ENCODE peak calls at places on chromosomes 7 and 10, in ten cellular contexts. One of them, this sample, is unnamed.

GRCh38 chr10:34655286-34656170 is 159.6 kb downstream of the PARD3 start:
- DNase-seq in CD8-positive, alpha-beta T cell: no peak
- DNase-seq in colonic mucosa: peak
- DNase-seq in Caco-2: peak
- DNase-seq in dorsolateral prefrontal cortex: no peak
- DNase-seq in tibial nerve: peak
- DNase-seq in endodermal cell: peak
- DNase-seq in heart left ventricle: no peak
- DNase-seq in brain microvascular endothelial cell: peak
- DNase-seq in cardiac fibroblast: peak
- DNase-seq in this sample: peak

GRCh38 chr10:104784452-104784851 is 143.4 kb downstream of the SORCS3 start:
- DNase-seq in CD8-positive, alpha-beta T cell: no peak
- DNase-seq in colonic mucosa: no peak
- DNase-seq in Caco-2: no peak
- DNase-seq in dorsolateral prefrontal cortex: no peak
- DNase-seq in tibial nerve: no peak
- DNase-seq in endodermal cell: no peak
- DNase-seq in heart left ventricle: no peak
- DNase-seq in brain microvascular endothelial cell: no peak
- DNase-seq in cardiac fibroblast: no peak
- DNase-seq in this sample: no peak

GRCh38 chr7:99440195-99440594 is 1.5 kb downstream of the CPSF4 start:
- DNase-seq in CD8-positive, alpha-beta T cell: no peak
- DNase-seq in colonic mucosa: no peak
- DNase-seq in Caco-2: no peak
- DNase-seq in dorsolateral prefrontal cortex: no peak
- DNase-seq in tibial nerve: no peak
- DNase-seq in endodermal cell: no peak
- DNase-seq in heart left ventricle: no peak
- DNase-seq in brain microvascular endothelial cell: no peak
- DNase-seq in cardiac fibroblast: peak
- DNase-seq in this sample: no peak

GRCh38 chr7:2612445-2613112 is 19.2 kb upstream of the TTYH3 start:
- DNase-seq in CD8-positive, alpha-beta T cell: no peak
- DNase-seq in colonic mucosa: peak
- DNase-seq in Caco-2: peak
- DNase-seq in dorsolateral prefrontal cortex: no peak
- DNase-seq in tibial nerve: no peak
- DNase-seq in endodermal cell: peak
- DNase-seq in heart left ventricle: no peak
- DNase-seq in brain microvascular endothelial cell: no peak
- DNase-seq in cardiac fibroblast: no peak
- DNase-seq in this sample: no peak

GRCh38 chr10:3755440-3756359 is 29.3 kb downstream of the KLF6 start:
- DNase-seq in CD8-positive, alpha-beta T cell: no peak
- DNase-seq in colonic mucosa: no peak
- DNase-seq in Caco-2: peak
- DNase-seq in dorsolateral prefrontal cortex: no peak
- DNase-seq in tibial nerve: peak
- DNase-seq in endodermal cell: peak
- DNase-seq in heart left ventricle: peak
- DNase-seq in brain microvascular endothelial cell: peak
- DNase-seq in cardiac fibroblast: peak
- DNase-seq in this sample: no peak

GRCh38 chr7:45240187-45240776 is 82.7 kb downstream of the RAMP3 start:
- DNase-seq in CD8-positive, alpha-beta T cell: no peak
- DNase-seq in colonic mucosa: no peak
- DNase-seq in Caco-2: no peak
- DNase-seq in dorsolateral prefrontal cortex: no peak
- DNase-seq in tibial nerve: no peak
- DNase-seq in endodermal cell: no peak
- DNase-seq in heart left ventricle: peak
- DNase-seq in brain microvascular endothelial cell: no peak
- DNase-seq in cardiac fibroblast: no peak
- DNase-seq in this sample: no peak

GRCh38 chr10:116170815-116171250 is 102.2 kb downstream of the GFRA1 start:
- DNase-seq in CD8-positive, alpha-beta T cell: no peak
- DNase-seq in colonic mucosa: no peak
- DNase-seq in Caco-2: no peak
- DNase-seq in dorsolateral prefrontal cortex: no peak
- DNase-seq in tibial nerve: no peak
- DNase-seq in endodermal cell: no peak
- DNase-seq in heart left ventricle: no peak
- DNase-seq in brain microvascular endothelial cell: peak
- DNase-seq in cardiac fibroblast: peak
- DNase-seq in this sample: no peak

GRCh38 chr10:106401161-106401560 is 763.3 kb downstream of the SORCS1 start:
- DNase-seq in CD8-positive, alpha-beta T cell: no peak
- DNase-seq in colonic mucosa: no peak
- DNase-seq in Caco-2: no peak
- DNase-seq in dorsolateral prefrontal cortex: no peak
- DNase-seq in tibial nerve: no peak
- DNase-seq in endodermal cell: no peak
- DNase-seq in heart left ventricle: no peak
- DNase-seq in brain microvascular endothelial cell: no peak
- DNase-seq in cardiac fibroblast: peak
- DNase-seq in this sample: no peak

GRCh38 chr7:107946451-107946850 is 55.5 kb downstream of the DLD start:
- DNase-seq in CD8-positive, alpha-beta T cell: no peak
- DNase-seq in colonic mucosa: no peak
- DNase-seq in Caco-2: no peak
- DNase-seq in dorsolateral prefrontal cortex: no peak
- DNase-seq in tibial nerve: no peak
- DNase-seq in endodermal cell: no peak
- DNase-seq in heart left ventricle: no peak
- DNase-seq in brain microvascular endothelial cell: peak
- DNase-seq in cardiac fibroblast: no peak
- DNase-seq in this sample: no peak

GRCh38 chr7:132251327-132251659 is 325.0 kb downstream of the PLXNA4 start:
- DNase-seq in CD8-positive, alpha-beta T cell: no peak
- DNase-seq in colonic mucosa: peak
- DNase-seq in Caco-2: peak
- DNase-seq in dorsolateral prefrontal cortex: peak
- DNase-seq in tibial nerve: peak
- DNase-seq in endodermal cell: peak
- DNase-seq in heart left ventricle: peak
- DNase-seq in brain microvascular endothelial cell: no peak
- DNase-seq in cardiac fibroblast: peak
- DNase-seq in this sample: peak

GRCh38 chr7:16925609-16926008 is 43.8 kb upstream of the AGR3 start:
- DNase-seq in CD8-positive, alpha-beta T cell: no peak
- DNase-seq in colonic mucosa: no peak
- DNase-seq in Caco-2: no peak
- DNase-seq in dorsolateral prefrontal cortex: no peak
- DNase-seq in tibial nerve: no peak
- DNase-seq in endodermal cell: no peak
- DNase-seq in heart left ventricle: no peak
- DNase-seq in brain microvascular endothelial cell: no peak
- DNase-seq in cardiac fibroblast: no peak
- DNase-seq in this sample: no peak

GRCh38 chr7:16929146-16929762 is 47.5 kb upstream of the AGR3 start:
- DNase-seq in CD8-positive, alpha-beta T cell: no peak
- DNase-seq in colonic mucosa: no peak
- DNase-seq in Caco-2: no peak
- DNase-seq in dorsolateral prefrontal cortex: no peak
- DNase-seq in tibial nerve: no peak
- DNase-seq in endodermal cell: no peak
- DNase-seq in heart left ventricle: no peak
- DNase-seq in brain microvascular endothelial cell: no peak
- DNase-seq in cardiac fibroblast: no peak
- DNase-seq in this sample: no peak

GRCh38 chr7:16923019-16923418 is 41.2 kb upstream of the AGR3 start:
- DNase-seq in CD8-positive, alpha-beta T cell: no peak
- DNase-seq in colonic mucosa: no peak
- DNase-seq in Caco-2: no peak
- DNase-seq in dorsolateral prefrontal cortex: no peak
- DNase-seq in tibial nerve: no peak
- DNase-seq in endodermal cell: no peak
- DNase-seq in heart left ventricle: no peak
- DNase-seq in brain microvascular endothelial cell: no peak
- DNase-seq in cardiac fibroblast: no peak
- DNase-seq in this sample: no peak

GRCh38 chr7:16926861-16927260 is 45.1 kb upstream of the AGR3 start:
- DNase-seq in CD8-positive, alpha-beta T cell: no peak
- DNase-seq in colonic mucosa: no peak
- DNase-seq in Caco-2: no peak
- DNase-seq in dorsolateral prefrontal cortex: no peak
- DNase-seq in tibial nerve: no peak
- DNase-seq in endodermal cell: no peak
- DNase-seq in heart left ventricle: no peak
- DNase-seq in brain microvascular endothelial cell: no peak
- DNase-seq in cardiac fibroblast: no peak
- DNase-seq in this sample: no peak

DNA sequence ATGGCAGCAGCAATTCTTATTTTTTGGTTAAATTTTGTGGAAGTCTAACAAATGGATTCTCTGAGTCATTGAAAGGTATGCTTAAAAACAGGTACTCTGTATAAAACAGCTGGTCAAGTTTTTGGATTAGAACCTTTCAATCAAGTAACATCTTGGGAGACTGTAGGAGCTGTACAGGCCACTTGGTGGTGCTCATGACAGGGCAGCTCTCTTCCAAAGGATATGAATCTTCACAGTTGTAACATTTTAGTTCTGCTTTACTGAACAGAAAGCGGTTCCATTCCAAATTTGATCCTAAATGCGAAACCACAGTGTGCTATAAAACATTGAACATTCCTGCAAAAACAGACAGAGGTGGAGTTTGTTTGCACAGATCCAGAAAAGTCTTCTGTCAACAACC is 44.5 kb upstream of the AGR3 start:
- DNase-seq in CD8-positive, alpha-beta T cell: no peak
- DNase-seq in colonic mucosa: peak
- DNase-seq in Caco-2: no peak
- DNase-seq in dorsolateral prefrontal cortex: no peak
- DNase-seq in tibial nerve: peak
- DNase-seq in endodermal cell: no peak
- DNase-seq in heart left ventricle: peak
- DNase-seq in brain microvascular endothelial cell: peak
- DNase-seq in cardiac fibroblast: peak
- DNase-seq in this sample: no peak
- TF ChIP-seq CTCF in CD8-positive, alpha-beta T cell: no peak
- TF ChIP-seq CTCF in colonic mucosa: peak
- TF ChIP-seq CTCF in Caco-2: no peak
- TF ChIP-seq CTCF in dorsolateral prefrontal cortex: peak
- TF ChIP-seq CTCF in tibial nerve: peak
- TF ChIP-seq CTCF in endodermal cell: peak
- TF ChIP-seq CTCF in heart left ventricle: peak
- TF ChIP-seq CTCF in brain microvascular endothelial cell: peak
- TF ChIP-seq CTCF in cardiac fibroblast: peak
- TF ChIP-seq CTCF in this sample: peak

DNA sequence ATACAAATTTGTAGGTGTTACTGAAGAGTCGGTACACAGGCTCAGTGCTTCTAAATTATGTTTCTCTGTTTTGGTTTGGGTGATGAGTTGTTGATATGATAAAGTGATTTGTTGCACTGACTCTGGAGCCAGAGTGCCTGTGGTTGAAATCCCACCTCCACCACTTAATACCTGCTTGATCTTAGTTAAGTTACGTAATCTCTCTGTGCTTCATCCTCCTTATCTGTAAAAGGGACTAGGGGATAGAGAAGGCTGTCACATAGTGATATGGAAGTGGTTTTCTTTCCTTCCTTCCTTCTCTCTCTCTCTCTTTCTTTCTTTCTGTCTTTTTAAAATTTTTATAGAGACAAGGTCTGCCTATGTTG is 664 bp upstream of the HPS6 start:
- DNase-seq in CD8-positive, alpha-beta T cell: no peak
- DNase-seq in colonic mucosa: no peak
- DNase-seq in Caco-2: no peak
- DNase-seq in dorsolateral prefrontal cortex: no peak
- DNase-seq in tibial nerve: no peak
- DNase-seq in endodermal cell: no peak
- DNase-seq in heart left ventricle: no peak
- DNase-seq in brain microvascular endothelial cell: no peak
- DNase-seq in cardiac fibroblast: no peak
- DNase-seq in this sample: no peak
- H3K4me3 ChIP-seq in CD8-positive, alpha-beta T cell: peak
- H3K4me3 ChIP-seq in colonic mucosa: no peak
- H3K4me3 ChIP-seq in Caco-2: peak
- H3K4me3 ChIP-seq in dorsolateral prefrontal cortex: peak
- H3K4me3 ChIP-seq in tibial nerve: peak
- H3K4me3 ChIP-seq in endodermal cell: peak
- H3K4me3 ChIP-seq in heart left ventricle: peak
- H3K4me3 ChIP-seq in brain microvascular endothelial cell: no peak
- H3K4me3 ChIP-seq in cardiac fibroblast: peak
- H3K4me3 ChIP-seq in this sample: peak

GRCh38 chr10:79223001-79223345 is 124.3 kb upstream of the PPIF start:
- DNase-seq in CD8-positive, alpha-beta T cell: no peak
- DNase-seq in colonic mucosa: no peak
- DNase-seq in Caco-2: no peak
- DNase-seq in dorsolateral prefrontal cortex: peak
- DNase-seq in tibial nerve: no peak
- DNase-seq in endodermal cell: peak
- DNase-seq in heart left ventricle: no peak
- DNase-seq in brain microvascular endothelial cell: no peak
- DNase-seq in cardiac fibroblast: no peak
- DNase-seq in this sample: no peak

GRCh38 chr10:79222186-79222585 is 125.1 kb upstream of the PPIF start:
- DNase-seq in CD8-positive, alpha-beta T cell: no peak
- DNase-seq in colonic mucosa: no peak
- DNase-seq in Caco-2: no peak
- DNase-seq in dorsolateral prefrontal cortex: no peak
- DNase-seq in tibial nerve: no peak
- DNase-seq in endodermal cell: no peak
- DNase-seq in heart left ventricle: peak
- DNase-seq in brain microvascular endothelial cell: no peak
- DNase-seq in cardiac fibroblast: no peak
- DNase-seq in this sample: no peak

GRCh38 chr10:79220296-79220695 is 127.0 kb upstream of the PPIF start:
- DNase-seq in CD8-positive, alpha-beta T cell: no peak
- DNase-seq in colonic mucosa: no peak
- DNase-seq in Caco-2: no peak
- DNase-seq in dorsolateral prefrontal cortex: no peak
- DNase-seq in tibial nerve: no peak
- DNase-seq in endodermal cell: no peak
- DNase-seq in heart left ventricle: no peak
- DNase-seq in brain microvascular endothelial cell: no peak
- DNase-seq in cardiac fibroblast: no peak
- DNase-seq in this sample: no peak

GRCh38 chr10:79219276-79219957 is 127.9 kb upstream of the PPIF start:
- DNase-seq in CD8-positive, alpha-beta T cell: no peak
- DNase-seq in colonic mucosa: no peak
- DNase-seq in Caco-2: no peak
- DNase-seq in dorsolateral prefrontal cortex: no peak
- DNase-seq in tibial nerve: no peak
- DNase-seq in endodermal cell: no peak
- DNase-seq in heart left ventricle: no peak
- DNase-seq in brain microvascular endothelial cell: no peak
- DNase-seq in cardiac fibroblast: peak
- DNase-seq in this sample: no peak

GRCh38 chr10:79221110-79222051 is 125.9 kb upstream of the PPIF start:
- DNase-seq in CD8-positive, alpha-beta T cell: no peak
- DNase-seq in colonic mucosa: peak
- DNase-seq in Caco-2: no peak
- DNase-seq in dorsolateral prefrontal cortex: peak
- DNase-seq in tibial nerve: peak
- DNase-seq in endodermal cell: no peak
- DNase-seq in heart left ventricle: peak
- DNase-seq in brain microvascular endothelial cell: peak
- DNase-seq in cardiac fibroblast: peak
- DNase-seq in this sample: no peak
- TF ChIP-seq CTCF in CD8-positive, alpha-beta T cell: no peak
- TF ChIP-seq CTCF in colonic mucosa: no peak
- TF ChIP-seq CTCF in Caco-2: no peak
- TF ChIP-seq CTCF in dorsolateral prefrontal cortex: peak
- TF ChIP-seq CTCF in tibial nerve: no peak
- TF ChIP-seq CTCF in endodermal cell: no peak
- TF ChIP-seq CTCF in heart left ventricle: no peak
- TF ChIP-seq CTCF in brain microvascular endothelial cell: no peak
- TF ChIP-seq CTCF in cardiac fibroblast: no peak
- TF ChIP-seq CTCF in this sample: no peak

GRCh38 chr10:70364001-70364771 is 18.2 kb downstream of the LRRC20 start:
- DNase-seq in CD8-positive, alpha-beta T cell: peak
- DNase-seq in colonic mucosa: peak
- DNase-seq in Caco-2: peak
- DNase-seq in dorsolateral prefrontal cortex: peak
- DNase-seq in tibial nerve: peak
- DNase-seq in endodermal cell: peak
- DNase-seq in heart left ventricle: peak
- DNase-seq in brain microvascular endothelial cell: peak
- DNase-seq in cardiac fibroblast: peak
- DNase-seq in this sample: peak
- H3K4me3 ChIP-seq in CD8-positive, alpha-beta T cell: no peak
- H3K4me3 ChIP-seq in colonic mucosa: no peak
- H3K4me3 ChIP-seq in Caco-2: no peak
- H3K4me3 ChIP-seq in dorsolateral prefrontal cortex: no peak
- H3K4me3 ChIP-seq in tibial nerve: no peak
- H3K4me3 ChIP-seq in endodermal cell: no peak
- H3K4me3 ChIP-seq in heart left ventricle: no peak
- H3K4me3 ChIP-seq in brain microvascular endothelial cell: peak
- H3K4me3 ChIP-seq in cardiac fibroblast: no peak
- H3K4me3 ChIP-seq in this sample: no peak

This sample was measured in LNCaP clone FGC.